ENCODE peak calls at places on chromosome 3, in nine cellular contexts. One of them, this sample, is unnamed.

GRCh38 chr3:99366663-99367429 is 271.5 kb upstream of the COL8A1 start:
- DNase-seq in RCC 7860: no peak
- DNase-seq in stimulated activated CD4-positive, alpha-beta T cell treated with anti-CD3 and anti-CD28 coated beads, Interleukin-15, amount 100 ng/mL, for 1 hour: no peak
- DNase-seq in HS-5: no peak
- DNase-seq in aorta: no peak
- DNase-seq in T-helper 9 cell: no peak
- DNase-seq in esophagus muscularis mucosa: no peak
- DNase-seq in activated T-cell treated with anti-CD3 and anti-CD28 coated beads, Interleukin-2, amount 50 U/mL, for 72 hours: no peak
- DNase-seq in iPS-NIHi11: peak
- DNase-seq in this sample: peak

GRCh38 chr3:186772281-186772885 is 11.0 kb upstream of the EIF4A2 start:
- DNase-seq in RCC 7860: no peak
- DNase-seq in T-helper 9 cell: no peak
- DNase-seq in HS-5: no peak
- DNase-seq in esophagus muscularis mucosa: no peak
- DNase-seq in activated T-cell treated with anti-CD3 and anti-CD28 coated beads, Interleukin-2, amount 50 U/mL, for 72 hours: no peak
- DNase-seq in aorta: no peak
- DNase-seq in iPS-NIHi11: no peak
- DNase-seq in stimulated activated CD4-positive, alpha-beta T cell treated with anti-CD3 and anti-CD28 coated beads, Interleukin-15, amount 100 ng/mL, for 1 hour: no peak
- DNase-seq in this sample: peak

GRCh38 chr3:156206157-156206556 is 85.8 kb downstream of the KCNAB1 start:
- DNase-seq in esophagus muscularis mucosa: no peak
- DNase-seq in activated T-cell treated with anti-CD3 and anti-CD28 coated beads, Interleukin-2, amount 50 U/mL, for 72 hours: no peak
- DNase-seq in RCC 7860: no peak
- DNase-seq in stimulated activated CD4-positive, alpha-beta T cell treated with anti-CD3 and anti-CD28 coated beads, Interleukin-15, amount 100 ng/mL, for 1 hour: no peak
- DNase-seq in HS-5: no peak
- DNase-seq in aorta: no peak
- DNase-seq in T-helper 9 cell: no peak
- DNase-seq in iPS-NIHi11: no peak
- DNase-seq in this sample: no peak

GRCh38 chr3:161126495-161126894 is 21.3 kb upstream of the B3GALNT1 start:
- DNase-seq in aorta: no peak
- DNase-seq in RCC 7860: no peak
- DNase-seq in T-helper 9 cell: no peak
- DNase-seq in HS-5: no peak
- DNase-seq in activated T-cell treated with anti-CD3 and anti-CD28 coated beads, Interleukin-2, amount 50 U/mL, for 72 hours: no peak
- DNase-seq in stimulated activated CD4-positive, alpha-beta T cell treated with anti-CD3 and anti-CD28 coated beads, Interleukin-15, amount 100 ng/mL, for 1 hour: no peak
- DNase-seq in esophagus muscularis mucosa: no peak
- DNase-seq in iPS-NIHi11: no peak
- DNase-seq in this sample: no peak

GRCh38 chr3:66236281-66236680 is 15.5 kb downstream of the SLC25A26 start:
- DNase-seq in aorta: no peak
- DNase-seq in RCC 7860: no peak
- DNase-seq in T-helper 9 cell: no peak
- DNase-seq in activated T-cell treated with anti-CD3 and anti-CD28 coated beads, Interleukin-2, amount 50 U/mL, for 72 hours: no peak
- DNase-seq in iPS-NIHi11: peak
- DNase-seq in HS-5: no peak
- DNase-seq in esophagus muscularis mucosa: no peak
- DNase-seq in stimulated activated CD4-positive, alpha-beta T cell treated with anti-CD3 and anti-CD28 coated beads, Interleukin-15, amount 100 ng/mL, for 1 hour: no peak
- DNase-seq in this sample: peak

GRCh38 chr3:190811775-190812480 is 50.6 kb downstream of the GMNC start:
- DNase-seq in stimulated activated CD4-positive, alpha-beta T cell treated with anti-CD3 and anti-CD28 coated beads, Interleukin-15, amount 100 ng/mL, for 1 hour: no peak
- DNase-seq in T-helper 9 cell: no peak
- DNase-seq in iPS-NIHi11: peak
- DNase-seq in HS-5: peak
- DNase-seq in RCC 7860: peak
- DNase-seq in esophagus muscularis mucosa: no peak
- DNase-seq in activated T-cell treated with anti-CD3 and anti-CD28 coated beads, Interleukin-2, amount 50 U/mL, for 72 hours: peak
- DNase-seq in aorta: no peak
- DNase-seq in this sample: peak

GRCh38 chr3:193780810-193781472 is 187.9 kb downstream of the OPA1 start:
- DNase-seq in HS-5: no peak
- DNase-seq in activated T-cell treated with anti-CD3 and anti-CD28 coated beads, Interleukin-2, amount 50 U/mL, for 72 hours: peak
- DNase-seq in stimulated activated CD4-positive, alpha-beta T cell treated with anti-CD3 and anti-CD28 coated beads, Interleukin-15, amount 100 ng/mL, for 1 hour: no peak
- DNase-seq in aorta: peak
- DNase-seq in T-helper 9 cell: no peak
- DNase-seq in RCC 7860: peak
- DNase-seq in esophagus muscularis mucosa: no peak
- DNase-seq in iPS-NIHi11: peak
- DNase-seq in this sample: peak

GRCh38 chr3:50242778-50243551 is 7.0 kb downstream of the GNAI2 start:
- DNase-seq in HS-5: no peak
- DNase-seq in activated T-cell treated with anti-CD3 and anti-CD28 coated beads, Interleukin-2, amount 50 U/mL, for 72 hours: peak
- DNase-seq in stimulated activated CD4-positive, alpha-beta T cell treated with anti-CD3 and anti-CD28 coated beads, Interleukin-15, amount 100 ng/mL, for 1 hour: no peak
- DNase-seq in iPS-NIHi11: no peak
- DNase-seq in aorta: peak
- DNase-seq in T-helper 9 cell: no peak
- DNase-seq in RCC 7860: peak
- DNase-seq in esophagus muscularis mucosa: peak
- DNase-seq in this sample: no peak

GRCh38 chr3:101702726-101703125 is 16.2 kb upstream of the RPL24 start:
- DNase-seq in RCC 7860: no peak
- DNase-seq in HS-5: no peak
- DNase-seq in aorta: no peak
- DNase-seq in activated T-cell treated with anti-CD3 and anti-CD28 coated beads, Interleukin-2, amount 50 U/mL, for 72 hours: no peak
- DNase-seq in iPS-NIHi11: no peak
- DNase-seq in T-helper 9 cell: no peak
- DNase-seq in esophagus muscularis mucosa: no peak
- DNase-seq in stimulated activated CD4-positive, alpha-beta T cell treated with anti-CD3 and anti-CD28 coated beads, Interleukin-15, amount 100 ng/mL, for 1 hour: no peak
- DNase-seq in this sample: no peak

GRCh38 chr3:187295635-187296034 is 4.1 kb upstream of the MASP1 start:
- DNase-seq in stimulated activated CD4-positive, alpha-beta T cell treated with anti-CD3 and anti-CD28 coated beads, Interleukin-15, amount 100 ng/mL, for 1 hour: no peak
- DNase-seq in esophagus muscularis mucosa: no peak
- DNase-seq in T-helper 9 cell: no peak
- DNase-seq in iPS-NIHi11: no peak
- DNase-seq in RCC 7860: no peak
- DNase-seq in HS-5: no peak
- DNase-seq in activated T-cell treated with anti-CD3 and anti-CD28 coated beads, Interleukin-2, amount 50 U/mL, for 72 hours: no peak
- DNase-seq in aorta: no peak
- DNase-seq in this sample: no peak

GRCh38 chr3:4904801-4905695 is 74.2 kb upstream of the BHLHE40 start:
- DNase-seq in HS-5: no peak
- DNase-seq in esophagus muscularis mucosa: no peak
- DNase-seq in aorta: no peak
- DNase-seq in T-helper 9 cell: no peak
- DNase-seq in iPS-NIHi11: no peak
- DNase-seq in stimulated activated CD4-positive, alpha-beta T cell treated with anti-CD3 and anti-CD28 coated beads, Interleukin-15, amount 100 ng/mL, for 1 hour: no peak
- DNase-seq in RCC 7860: no peak
- DNase-seq in activated T-cell treated with anti-CD3 and anti-CD28 coated beads, Interleukin-2, amount 50 U/mL, for 72 hours: no peak
- DNase-seq in this sample: no peak

GRCh38 chr3:127967296-127967695 is 52.3 kb downstream of the KBTBD12 start:
- DNase-seq in aorta: no peak
- DNase-seq in iPS-NIHi11: no peak
- DNase-seq in activated T-cell treated with anti-CD3 and anti-CD28 coated beads, Interleukin-2, amount 50 U/mL, for 72 hours: no peak
- DNase-seq in esophagus muscularis mucosa: no peak
- DNase-seq in RCC 7860: no peak
- DNase-seq in HS-5: no peak
- DNase-seq in stimulated activated CD4-positive, alpha-beta T cell treated with anti-CD3 and anti-CD28 coated beads, Interleukin-15, amount 100 ng/mL, for 1 hour: no peak
- DNase-seq in T-helper 9 cell: no peak
- DNase-seq in this sample: no peak

GRCh38 chr3:168088106-168088722 is 7.5 kb downstream of the GOLIM4 start:
- DNase-seq in activated T-cell treated with anti-CD3 and anti-CD28 coated beads, Interleukin-2, amount 50 U/mL, for 72 hours: no peak
- DNase-seq in esophagus muscularis mucosa: no peak
- DNase-seq in stimulated activated CD4-positive, alpha-beta T cell treated with anti-CD3 and anti-CD28 coated beads, Interleukin-15, amount 100 ng/mL, for 1 hour: no peak
- DNase-seq in aorta: no peak
- DNase-seq in HS-5: no peak
- DNase-seq in RCC 7860: no peak
- DNase-seq in iPS-NIHi11: peak
- DNase-seq in T-helper 9 cell: no peak
- DNase-seq in this sample: peak

GRCh38 chr3:148955544-148956346 is 35.6 kb upstream of the GYG1 start:
- DNase-seq in esophagus muscularis mucosa: no peak
- DNase-seq in iPS-NIHi11: peak
- DNase-seq in RCC 7860: peak
- DNase-seq in activated T-cell treated with anti-CD3 and anti-CD28 coated beads, Interleukin-2, amount 50 U/mL, for 72 hours: peak
- DNase-seq in T-helper 9 cell: no peak
- DNase-seq in HS-5: peak
- DNase-seq in aorta: peak
- DNase-seq in stimulated activated CD4-positive, alpha-beta T cell treated with anti-CD3 and anti-CD28 coated beads, Interleukin-15, amount 100 ng/mL, for 1 hour: no peak
- DNase-seq in this sample: no peak

GRCh38 chr3:62940763-62941632 is 65.8 kb upstream of the CADPS start:
- DNase-seq in iPS-NIHi11: no peak
- DNase-seq in stimulated activated CD4-positive, alpha-beta T cell treated with anti-CD3 and anti-CD28 coated beads, Interleukin-15, amount 100 ng/mL, for 1 hour: no peak
- DNase-seq in aorta: no peak
- DNase-seq in T-helper 9 cell: no peak
- DNase-seq in esophagus muscularis mucosa: no peak
- DNase-seq in RCC 7860: no peak
- DNase-seq in HS-5: peak
- DNase-seq in activated T-cell treated with anti-CD3 and anti-CD28 coated beads, Interleukin-2, amount 50 U/mL, for 72 hours: no peak
- DNase-seq in this sample: no peak

GRCh38 chr3:8739757-8740508 is 6.3 kb downstream of the CAV3 start:
- DNase-seq in activated T-cell treated with anti-CD3 and anti-CD28 coated beads, Interleukin-2, amount 50 U/mL, for 72 hours: peak
- DNase-seq in stimulated activated CD4-positive, alpha-beta T cell treated with anti-CD3 and anti-CD28 coated beads, Interleukin-15, amount 100 ng/mL, for 1 hour: no peak
- DNase-seq in aorta: no peak
- DNase-seq in esophagus muscularis mucosa: no peak
- DNase-seq in T-helper 9 cell: no peak
- DNase-seq in iPS-NIHi11: no peak
- DNase-seq in HS-5: peak
- DNase-seq in RCC 7860: peak
- DNase-seq in this sample: no peak

GRCh38 chr3:194001728-194002459 is 134.1 kb upstream of the HES1 start:
- DNase-seq in HS-5: no peak
- DNase-seq in esophagus muscularis mucosa: no peak
- DNase-seq in iPS-NIHi11: no peak
- DNase-seq in activated T-cell treated with anti-CD3 and anti-CD28 coated beads, Interleukin-2, amount 50 U/mL, for 72 hours: no peak
- DNase-seq in RCC 7860: no peak
- DNase-seq in T-helper 9 cell: no peak
- DNase-seq in stimulated activated CD4-positive, alpha-beta T cell treated with anti-CD3 and anti-CD28 coated beads, Interleukin-15, amount 100 ng/mL, for 1 hour: no peak
- DNase-seq in aorta: no peak
- DNase-seq in this sample: no peak

GRCh38 chr3:177646749-177647148 is 449.5 kb upstream of the TBL1XR1 start:
- DNase-seq in aorta: no peak
- DNase-seq in activated T-cell treated with anti-CD3 and anti-CD28 coated beads, Interleukin-2, amount 50 U/mL, for 72 hours: peak
- DNase-seq in iPS-NIHi11: no peak
- DNase-seq in HS-5: no peak
- DNase-seq in stimulated activated CD4-positive, alpha-beta T cell treated with anti-CD3 and anti-CD28 coated beads, Interleukin-15, amount 100 ng/mL, for 1 hour: no peak
- DNase-seq in T-helper 9 cell: no peak
- DNase-seq in esophagus muscularis mucosa: no peak
- DNase-seq in RCC 7860: no peak
- DNase-seq in this sample: no peak

GRCh38 chr3:110946810-110947209 is 124.8 kb upstream of the NECTIN3 start:
- DNase-seq in RCC 7860: no peak
- DNase-seq in iPS-NIHi11: no peak
- DNase-seq in activated T-cell treated with anti-CD3 and anti-CD28 coated beads, Interleukin-2, amount 50 U/mL, for 72 hours: no peak
- DNase-seq in T-helper 9 cell: no peak
- DNase-seq in esophagus muscularis mucosa: no peak
- DNase-seq in HS-5: no peak
- DNase-seq in aorta: no peak
- DNase-seq in stimulated activated CD4-positive, alpha-beta T cell treated with anti-CD3 and anti-CD28 coated beads, Interleukin-15, amount 100 ng/mL, for 1 hour: no peak
- DNase-seq in this sample: no peak

GRCh38 chr3:157093096-157093495 is 66.9 kb downstream of the CCNL1 start:
- DNase-seq in HS-5: no peak
- DNase-seq in T-helper 9 cell: no peak
- DNase-seq in iPS-NIHi11: no peak
- DNase-seq in aorta: no peak
- DNase-seq in RCC 7860: no peak
- DNase-seq in esophagus muscularis mucosa: no peak
- DNase-seq in stimulated activated CD4-positive, alpha-beta T cell treated with anti-CD3 and anti-CD28 coated beads, Interleukin-15, amount 100 ng/mL, for 1 hour: no peak
- DNase-seq in activated T-cell treated with anti-CD3 and anti-CD28 coated beads, Interleukin-2, amount 50 U/mL, for 72 hours: no peak
- DNase-seq in this sample: no peak

GRCh38 chr3:50624634-50625033 is 7.7 kb downstream of the MAPKAPK3 start:
- DNase-seq in esophagus muscularis mucosa: no peak
- DNase-seq in aorta: no peak
- DNase-seq in HS-5: no peak
- DNase-seq in stimulated activated CD4-positive, alpha-beta T cell treated with anti-CD3 and anti-CD28 coated beads, Interleukin-15, amount 100 ng/mL, for 1 hour: no peak
- DNase-seq in activated T-cell treated with anti-CD3 and anti-CD28 coated beads, Interleukin-2, amount 50 U/mL, for 72 hours: no peak
- DNase-seq in iPS-NIHi11: no peak
- DNase-seq in T-helper 9 cell: no peak
- DNase-seq in RCC 7860: peak
- DNase-seq in this sample: no peak

GRCh38 chr3:122233109-122233952 is 49.9 kb downstream of the CASR start:
- DNase-seq in activated T-cell treated with anti-CD3 and anti-CD28 coated beads, Interleukin-2, amount 50 U/mL, for 72 hours: peak
- DNase-seq in HS-5: no peak
- DNase-seq in esophagus muscularis mucosa: no peak
- DNase-seq in RCC 7860: no peak
- DNase-seq in T-helper 9 cell: no peak
- DNase-seq in iPS-NIHi11: no peak
- DNase-seq in stimulated activated CD4-positive, alpha-beta T cell treated with anti-CD3 and anti-CD28 coated beads, Interleukin-15, amount 100 ng/mL, for 1 hour: no peak
- DNase-seq in aorta: no peak
- DNase-seq in this sample: no peak

GRCh38 chr3:156395961-156396700 is 158.8 kb downstream of the SSR3 start:
- DNase-seq in T-helper 9 cell: no peak
- DNase-seq in aorta: no peak
- DNase-seq in activated T-cell treated with anti-CD3 and anti-CD28 coated beads, Interleukin-2, amount 50 U/mL, for 72 hours: no peak
- DNase-seq in stimulated activated CD4-positive, alpha-beta T cell treated with anti-CD3 and anti-CD28 coated beads, Interleukin-15, amount 100 ng/mL, for 1 hour: no peak
- DNase-seq in RCC 7860: no peak
- DNase-seq in esophagus muscularis mucosa: no peak
- DNase-seq in HS-5: no peak
- DNase-seq in iPS-NIHi11: no peak
- DNase-seq in this sample: no peak

GRCh38 chr3:128416578-128417150 is 50.0 kb downstream of the DNAJB8 start:
- DNase-seq in iPS-NIHi11: peak
- DNase-seq in T-helper 9 cell: no peak
- DNase-seq in RCC 7860: peak
- DNase-seq in stimulated activated CD4-positive, alpha-beta T cell treated with anti-CD3 and anti-CD28 coated beads, Interleukin-15, amount 100 ng/mL, for 1 hour: no peak
- DNase-seq in HS-5: peak
- DNase-seq in activated T-cell treated with anti-CD3 and anti-CD28 coated beads, Interleukin-2, amount 50 U/mL, for 72 hours: no peak
- DNase-seq in esophagus muscularis mucosa: no peak
- DNase-seq in aorta: no peak
- DNase-seq in this sample: no peak

GRCh38 chr3:152405915-152406802 is 137.4 kb downstream of the MBNL1 start:
- DNase-seq in RCC 7860: no peak
- DNase-seq in activated T-cell treated with anti-CD3 and anti-CD28 coated beads, Interleukin-2, amount 50 U/mL, for 72 hours: no peak
- DNase-seq in stimulated activated CD4-positive, alpha-beta T cell treated with anti-CD3 and anti-CD28 coated beads, Interleukin-15, amount 100 ng/mL, for 1 hour: no peak
- DNase-seq in iPS-NIHi11: peak
- DNase-seq in aorta: no peak
- DNase-seq in T-helper 9 cell: no peak
- DNase-seq in esophagus muscularis mucosa: no peak
- DNase-seq in HS-5: peak
- DNase-seq in this sample: no peak

GRCh38 chr3:194130211-194130610 is 5.7 kb upstream of the HES1 start:
- DNase-seq in T-helper 9 cell: no peak
- DNase-seq in esophagus muscularis mucosa: no peak
- DNase-seq in RCC 7860: no peak
- DNase-seq in stimulated activated CD4-positive, alpha-beta T cell treated with anti-CD3 and anti-CD28 coated beads, Interleukin-15, amount 100 ng/mL, for 1 hour: no peak
- DNase-seq in HS-5: no peak
- DNase-seq in activated T-cell treated with anti-CD3 and anti-CD28 coated beads, Interleukin-2, amount 50 U/mL, for 72 hours: no peak
- DNase-seq in iPS-NIHi11: no peak
- DNase-seq in aorta: no peak
- DNase-seq in this sample: no peak

GRCh38 chr3:9088431-9089353 is 125.4 kb upstream of the RAD18 start:
- DNase-seq in stimulated activated CD4-positive, alpha-beta T cell treated with anti-CD3 and anti-CD28 coated beads, Interleukin-15, amount 100 ng/mL, for 1 hour: no peak
- DNase-seq in activated T-cell treated with anti-CD3 and anti-CD28 coated beads, Interleukin-2, amount 50 U/mL, for 72 hours: no peak
- DNase-seq in HS-5: no peak
- DNase-seq in aorta: no peak
- DNase-seq in T-helper 9 cell: no peak
- DNase-seq in iPS-NIHi11: no peak
- DNase-seq in RCC 7860: no peak
- DNase-seq in esophagus muscularis mucosa: no peak
- DNase-seq in this sample: no peak